ENCODE peak calls at places on chromosomes 2 and 18, in seven cellular contexts. A is activated naive CD4-positive, alpha-beta T cell; I is cardiac muscle cell; F is GM06990; V is fibroblast of the aortic adventitia; R is NCI-H460; M is HT1080. Y is an unnamed sample.

GRCh38 chr2:241545113-241545512 is 13.4 kb upstream of the BOK start:
- DNase-seq in R (no peak), A (no peak), M (peak; percentile 52), F (no peak), I (no peak), V (peak; percentile 39), Y (no peak)

GRCh38 chr18:10421859-10422258 is 32.6 kb upstream of the APCDD1 start:
- DNase-seq in I (no peak), M (peak; percentile 12), F (no peak), R (no peak), A (no peak), V (peak; percentile 62), Y (no peak)

GRCh38 chr2:127416486-127417001 is 1.7 kb upstream of the PROC start:
- DNase-seq in V (no peak), A (no peak), M (no peak), I (no peak), F (no peak), R (no peak), Y (no peak)

GRCh38 chr2:24915796-24916195 is 4.2 kb downstream of the ADCY3 start:
- DNase-seq in V (peak; percentile 47), F (no peak), R (no peak), I (no peak), M (no peak), A (no peak), Y (no peak)

GRCh38 chr2:233676046-233676445 is 4.3 kb downstream of the UGT1A9 start:
- DNase-seq in V (no peak), M (peak; percentile 55), A (no peak), F (no peak), R (no peak), I (no peak), Y (no peak)

GRCh38 chr2:240205348-240205747 is 64.9 kb upstream of the OTOS start:
- DNase-seq in R (no peak), A (no peak), V (peak; percentile 46), I (no peak), M (peak; percentile 79), F (no peak), Y (no peak)

GRCh38 chr2:29334723-29335122 is 219.5 kb downstream of the CLIP4 start:
- DNase-seq in R (no peak), F (no peak), A (no peak), V (no peak), M (peak; percentile 9), I (no peak), Y (no peak)

GRCh38 chr18:11146947-11147345 is 2.4 kb downstream of the PIEZO2 start:
- DNase-seq in R (no peak), I (no peak), V (no peak), M (no peak), A (no peak), F (no peak), Y (no peak)

GRCh38 chr2:72985891-72986683 is 68.8 kb downstream of the EMX1 start:
- DNase-seq in A (no peak), V (no peak), R (no peak), F (no peak), I (peak; percentile 23), M (no peak), Y (peak; percentile 74)

GRCh38 chr2:73920577-73921545 is 5.8 kb upstream of the DGUOK start:
- DNase-seq in A (no peak), V (no peak), I (peak; percentile 57), R (peak; percentile 44), M (peak; percentile 27), F (no peak), Y (peak; percentile 62)

GRCh38 chr18:59540356-59540755 is 156.9 kb downstream of the CCBE1 start:
- DNase-seq in M (no peak), R (no peak), V (no peak), I (no peak), A (no peak), F (no peak), Y (no peak)

GRCh38 chr2:79935771-79936657 is 368.5 kb downstream of the LRRTM1 start:
- DNase-seq in M (peak; percentile 31), V (peak; percentile 68), F (no peak), A (no peak), I (peak; percentile 72), R (peak; percentile 72), Y (peak; percentile 48)

GRCh38 chr2:181306785-181307184 is 150.4 kb upstream of the ITGA4 start:
- DNase-seq in A (no peak), F (peak; percentile 73), V (no peak), I (no peak), M (peak; percentile 18), R (no peak), Y (no peak)

GRCh38 chr18:57953883-57954282 is 90.1 kb upstream of the NEDD4L start:
- DNase-seq in M (no peak), R (no peak), V (no peak), I (no peak), F (no peak), A (no peak), Y (no peak)

GRCh38 chr2:161946489-161947107 is 127.4 kb downstream of the DPP4 start:
- DNase-seq in V (peak; percentile 56), M (peak; percentile 28), R (peak; percentile 28), F (peak; percentile 1), I (peak; percentile 40), A (no peak), Y (no peak)

GRCh38 chr2:219918929-219919328 is 291.5 kb downstream of the SLC4A3 start:
- DNase-seq in I (no peak), A (no peak), F (no peak), R (no peak), M (no peak), V (no peak), Y (no peak)